ENCODE peak calls at places on chromosomes 11 and 22, in seven cellular contexts. E is ovary, Q is gastrocnemius medialis, J is A549, Z is sigmoid colon, S is upper lobe of left lung, V is Peyer's patch. K is an unnamed sample.
A peak's percentile ranks its signal among the peaks of the same experiment; 100 is the strongest.

GRCh38 chr22:17548756-17549035 is 14.6 kb upstream of the SLC25A18 start:
- DNase-seq in E (no peak), Q (no peak), J (no peak), Z (no peak), S (no peak), V (no peak), K (no peak)

GRCh38 chr11:128503231-128503991 is 83.9 kb downstream of the ETS1 start:
- DNase-seq in E (no peak), Q (no peak), J (no peak), Z (no peak), S (no peak), V (no peak), K (no peak)

GRCh38 chr11:33919645-33920044 is 27.8 kb upstream of the LMO2 start:
- DNase-seq in E (no peak), Q (no peak), J (no peak), Z (no peak), S (no peak), V (no peak), K (no peak)

GRCh38 chr11:12189543-12190235 is 79.3 kb downstream of the MICAL2 start:
- DNase-seq in E (no peak), Q (no peak), J (no peak), Z (no peak), S (no peak), V (no peak), K (no peak)

GRCh38 chr11:133619973-133620372 is 87.7 kb upstream of the OPCML start:
- DNase-seq in E (no peak), Q (no peak), J (no peak), Z (no peak), S (no peak), V (no peak), K (no peak)

GRCh38 chr22:27416553-27417427 is 384.8 kb downstream of the MN1 start:
- DNase-seq in E (no peak), Q (no peak), J (no peak), Z (no peak), S (peak; percentile 38), V (no peak), K (no peak)

GRCh38 chr11:69398529-69399492 is 82.7 kb upstream of the LINC01488 start:
- DNase-seq in E (no peak), Q (no peak), J (no peak), Z (peak; percentile 60), S (peak; percentile 63), V (no peak), K (no peak)

GRCh38 chr11:115982666-115983065 is 478.5 kb upstream of the CADM1 start:
- DNase-seq in E (no peak), Q (no peak), J (no peak), Z (no peak), S (no peak), V (no peak), K (no peak)

GRCh38 chr11:47533690-47534135 is 19.2 kb downstream of the CELF1 start:
- DNase-seq in E (no peak), Q (no peak), J (no peak), Z (no peak), S (no peak), V (no peak), K (no peak)

DNA sequence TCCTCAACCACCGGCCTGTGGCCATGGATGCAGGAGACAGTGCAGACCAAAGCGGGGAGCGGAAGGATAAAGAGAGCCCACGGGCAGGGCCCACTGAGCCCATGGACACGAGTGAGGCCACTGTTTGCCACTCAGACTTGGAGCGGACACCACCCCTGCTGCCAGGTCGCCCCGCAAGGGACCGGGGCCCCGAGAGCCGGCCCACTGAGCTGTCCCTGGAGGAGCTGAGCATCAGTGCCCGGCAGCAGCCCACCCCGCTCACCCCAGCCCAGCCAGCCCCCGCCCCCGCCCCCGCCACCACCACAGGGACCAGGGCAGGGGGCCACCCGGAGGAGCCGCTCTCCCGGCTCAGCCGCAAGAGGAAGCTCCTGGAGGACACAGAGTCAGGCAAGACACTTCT is 14.5 kb upstream of the SUSD2 start:
- DNase-seq in E (no peak), Q (no peak), J (no peak), Z (no peak), S (no peak), V (no peak), K (no peak)
- TF ChIP-seq POLR2A in E (no peak), Q (no peak), J (no peak), Z (no peak), S (no peak), V (no peak), K (no peak)

GRCh38 chr11:46335858-46336600 is 11.2 kb upstream of the DGKZ start:
- DNase-seq in E (no peak), Q (no peak), J (no peak), Z (no peak), S (no peak), V (no peak), K (no peak)
- H3K27ac ChIP-seq in E (no peak overlapping the region), Q (no peak overlapping the region), J (no peak overlapping the region), Z (no peak overlapping the region), S (no peak overlapping the region), V (no peak overlapping the region), K (no peak overlapping the region)

DNA sequence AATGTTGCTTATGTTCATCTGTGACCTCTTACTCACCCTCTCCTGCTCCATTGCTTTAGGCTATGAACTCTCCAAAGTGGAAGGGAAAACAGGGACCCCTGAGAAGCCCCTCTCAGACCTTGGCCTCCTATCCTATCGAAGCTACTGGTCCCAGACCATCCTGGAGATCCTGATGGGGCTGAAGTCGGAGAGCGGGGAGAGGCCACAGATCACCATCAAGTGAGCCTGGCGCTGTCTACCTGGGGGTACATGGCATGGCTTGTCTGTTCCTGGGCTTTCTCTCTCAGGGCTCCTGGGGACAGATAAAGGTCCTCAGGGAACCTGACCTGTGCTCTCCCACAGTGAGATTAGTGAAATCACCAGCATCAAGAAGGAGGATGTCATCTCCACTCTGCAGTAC is 2.1 kb downstream of the RNASEH2C start:
- DNase-seq in E (no peak), Q (no peak), J (no peak), Z (no peak), S (no peak), V (no peak), K (no peak)
- TF ChIP-seq POLR2A in E (no peak), Q (no peak), J (no peak), Z (no peak), S (no peak), V (no peak), K (no peak)

DNA sequence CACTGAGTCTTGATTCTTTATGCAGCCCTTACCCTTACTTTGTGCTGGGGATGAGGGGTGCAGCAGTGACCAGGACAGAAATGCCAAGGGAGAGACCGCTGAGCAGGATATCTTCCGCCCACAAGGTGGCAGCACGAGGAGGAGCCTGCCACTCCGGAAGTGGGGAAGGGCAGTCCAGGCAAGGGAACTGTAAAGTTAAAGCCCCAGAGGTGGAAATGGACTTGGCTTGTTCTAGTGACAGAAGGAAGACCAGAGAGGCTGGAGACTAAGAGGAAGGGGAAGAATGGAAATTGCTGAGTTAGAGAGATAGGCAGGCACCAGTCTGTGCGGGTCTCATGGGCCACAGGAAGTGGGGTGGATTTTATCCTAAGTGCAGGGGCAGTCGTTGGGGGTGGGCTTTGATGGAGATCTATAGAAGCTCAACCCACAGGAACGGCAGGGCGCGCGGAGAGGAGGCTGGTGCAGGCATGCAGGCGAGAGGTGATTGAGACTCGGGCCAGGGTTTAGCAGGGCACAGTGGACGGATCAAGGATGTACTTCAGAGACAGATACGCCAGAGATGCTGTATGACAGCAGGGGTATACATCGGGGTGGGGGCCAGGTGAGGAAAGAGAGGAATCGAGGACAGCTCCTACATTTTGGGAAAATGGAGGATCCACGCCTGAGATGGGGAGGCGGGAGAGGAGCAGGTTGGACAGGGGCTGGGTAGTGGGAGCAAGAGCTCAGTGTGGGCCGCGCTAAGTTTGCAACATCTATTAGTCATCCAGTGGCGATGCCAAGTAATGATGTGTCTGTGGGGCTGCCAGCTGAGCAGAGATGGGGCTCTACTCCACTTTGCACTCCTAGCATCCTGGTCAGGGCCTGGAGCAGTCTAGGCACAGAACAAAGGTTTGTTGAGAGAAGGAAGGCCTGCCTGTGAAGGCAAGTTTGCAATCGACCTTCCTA is 3.3 kb upstream of the GRK2 start:
- DNase-seq in E (peak; percentile 85), Q (peak; percentile 63), J (peak; percentile 98), Z (peak; percentile 90), S (peak; percentile 63), V (peak; percentile 84), K (no peak)
- H3K27ac ChIP-seq in E (no peak overlapping the region), Q (peak overlapping the region; percentile 65), J (peak overlapping the region; percentile 60), Z (peak overlapping the region; percentile 37), S (peak overlapping the region; percentile 74), V (peak overlapping the region; percentile 44), K (peak overlapping the region; percentile 97)

GRCh38 chr22:31103899-31104694 is 3.3 kb downstream of the SELENOM start:
- DNase-seq in E (no peak), Q (no peak), J (no peak), Z (peak; percentile 95), S (peak; percentile 85), V (no peak), K (no peak)

GRCh38 chr22:31103111-31103510 is 4.3 kb downstream of the SELENOM start:
- DNase-seq in E (no peak), Q (no peak), J (no peak), Z (no peak), S (no peak), V (no peak), K (no peak)

GRCh38 chr22:31106001-31106571 is 1.3 kb downstream of the SELENOM start:
- DNase-seq in E (peak; percentile 35), Q (no peak), J (no peak), Z (peak; percentile 84), S (no peak), V (no peak), K (no peak)

GRCh38 chr22:31105282-31105929 is 2.0 kb downstream of the SELENOM start:
- DNase-seq in E (no peak), Q (no peak), J (no peak), Z (peak; percentile 79), S (no peak), V (no peak), K (no peak)

DNA sequence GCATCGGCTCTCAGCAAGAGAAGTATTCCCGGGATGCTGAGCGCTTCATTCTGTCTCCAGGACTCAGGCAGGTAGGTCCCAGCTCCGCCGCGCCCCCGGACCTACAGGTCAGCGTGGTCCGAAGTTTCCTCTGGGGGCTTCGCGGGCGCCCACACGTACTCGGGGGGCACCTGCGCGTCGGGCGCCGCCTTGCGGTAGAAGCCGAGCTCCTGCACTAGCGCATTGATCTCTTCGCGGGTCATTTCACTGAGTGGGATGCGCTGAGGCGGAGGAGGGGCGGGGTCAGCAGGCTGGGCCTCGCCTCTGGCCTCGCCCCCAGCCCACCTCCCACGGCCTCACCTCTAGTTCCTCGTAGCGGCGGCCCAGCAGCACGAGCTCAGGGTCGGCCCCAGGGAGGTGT is 2.5 kb downstream of the SELENOM start:
- DNase-seq in E (peak; percentile 37), Q (no peak), J (no peak), Z (peak; percentile 83), S (peak; percentile 85), V (no peak), K (no peak)
- TF ChIP-seq POLR2A in E (no peak), Q (no peak), J (no peak), Z (no peak), S (no peak), V (no peak), K (no peak)

GRCh38 chr22:46363611-46364321 is 28.3 kb downstream of the TRMU start:
- DNase-seq in E (peak; percentile 19), Q (no peak), J (no peak), Z (peak; percentile 57), S (peak; percentile 79), V (no peak), K (no peak)

GRCh38 chr22:46361861-46362220 is 26.3 kb downstream of the TRMU start:
- DNase-seq in E (no peak), Q (no peak), J (no peak), Z (no peak), S (no peak), V (no peak), K (no peak)

GRCh38 chr22:46364341-46365165 is 29.0 kb downstream of the TRMU start:
- DNase-seq in E (peak; percentile 16), Q (no peak), J (no peak), Z (no peak), S (peak; percentile 79), V (no peak), K (no peak)

GRCh38 chr22:46362221-46362933 is 26.9 kb downstream of the TRMU start:
- DNase-seq in E (peak; percentile 16), Q (no peak), J (no peak), Z (no peak), S (peak; percentile 80), V (peak; percentile 31), K (no peak)

GRCh38 chr22:46362934-46363515 is 27.5 kb downstream of the TRMU start:
- DNase-seq in E (no peak), Q (no peak), J (no peak), Z (no peak), S (no peak), V (no peak), K (no peak)
- H3K27ac ChIP-seq in E (no peak overlapping the region), Q (no peak overlapping the region), J (no peak overlapping the region), Z (no peak overlapping the region), S (no peak overlapping the region), V (no peak overlapping the region), K (no peak overlapping the region)

K was measured in esophagus squamous epithelium.